ENCODE peak calls at places on chromosomes 4 and X, in five cellular contexts. U is neuronal stem cell, D is H9, M is IMR-90, W is trophoblast cell. C is an unnamed sample.

GRCh38 chr4:122827899-122828601 is 1.4 kb downstream of the FGF2 start:
- DNase-seq in U (peak), D (peak), M (peak), W (peak), C (peak)

GRCh38 chrX:40573763-40574162 is 7.0 kb upstream of the ATP6AP2 start:
- DNase-seq in U (no peak), D (peak), M (peak), W (peak), C (peak)

GRCh38 chrX:97629597-97629985 is 745.9 kb downstream of the RPA4 start:
- DNase-seq in U (no peak), D (no peak), M (no peak), W (no peak), C (no peak)

GRCh38 chr4:129240816-129241215 is 144.9 kb downstream of the C4orf33 start:
- DNase-seq in U (no peak), D (no peak), M (no peak), W (no peak), C (no peak)

GRCh38 chr4:121827851-121828250 is 4.2 kb upstream of the CCNA2 start:
- DNase-seq in U (no peak), D (no peak), M (peak), W (peak), C (no peak)

GRCh38 chr4:156945532-156945931 is 26.1 kb downstream of the PDGFC start:
- DNase-seq in U (no peak), D (no peak), M (no peak), W (no peak), C (no peak)

GRCh38 chr4:2583517-2583916 is 47.1 kb downstream of the FAM193A start:
- DNase-seq in U (no peak), D (no peak), M (peak), W (peak), C (no peak)

GRCh38 chrX:112677167-112677566 is 2.6 kb downstream of the LHFPL1 start:
- DNase-seq in U (no peak), D (no peak), M (peak), W (no peak), C (no peak)

GRCh38 chr4:56206258-56206657 is 181.0 kb downstream of the AASDH start:
- DNase-seq in U (no peak), D (no peak), M (no peak), W (no peak), C (no peak)

GRCh38 chrX:2498781-2499302 is 1.9 kb downstream of the DHRSX start:
- DNase-seq in U (no peak), D (no peak), M (peak), W (peak), C (peak)

DNA sequence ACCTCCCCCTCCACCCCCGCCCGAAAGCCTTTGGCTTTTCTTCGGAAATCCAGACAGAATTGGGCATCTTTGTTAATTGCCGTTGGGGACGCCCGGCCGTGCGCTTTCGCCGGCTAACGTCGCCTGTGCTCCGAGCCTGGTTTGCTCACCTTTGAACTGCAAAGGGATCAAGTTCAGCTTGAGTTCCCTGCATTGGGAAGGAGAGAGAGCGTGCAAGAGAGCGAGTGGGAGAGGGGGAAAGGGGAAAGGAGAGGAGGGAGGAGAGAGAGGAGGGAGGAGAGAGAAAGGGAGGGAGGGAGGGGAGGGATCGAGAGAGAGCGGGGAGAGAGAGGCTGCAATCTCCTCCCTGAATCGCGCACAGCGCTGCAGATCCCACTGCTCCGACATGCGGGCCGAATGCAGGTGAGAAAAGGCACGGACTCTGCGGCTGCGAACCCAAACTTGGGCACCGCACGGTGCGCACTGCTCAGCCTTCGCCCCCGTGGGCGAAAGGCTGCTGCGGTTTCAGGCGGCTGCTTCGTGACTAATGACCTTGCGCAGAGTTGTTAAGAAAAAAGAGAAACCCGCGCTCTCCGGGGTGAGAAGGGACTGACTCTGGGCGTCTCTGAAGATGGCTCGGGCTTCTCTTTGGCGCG is at the start of gene PCDH7:
- DNase-seq in U (peak), D (peak), M (peak), W (peak), C (peak)
- H2BK120ac ChIP-seq in U (no peak), D (no peak), M (peak), W (peak), C (no peak)

GRCh38 chr4:6900956-6901355 is 8.7 kb upstream of the TBC1D14 start:
- DNase-seq in U (no peak), D (no peak), M (no peak), W (no peak), C (no peak)
- H2BK120ac ChIP-seq in U (no peak), D (no peak), M (no peak), W (no peak), C (no peak)

GRCh38 chr4:9685692-9686091 is 95.7 kb upstream of the DRD5 start:
- DNase-seq in U (no peak), D (no peak), M (no peak), W (no peak), C (no peak)

DNA sequence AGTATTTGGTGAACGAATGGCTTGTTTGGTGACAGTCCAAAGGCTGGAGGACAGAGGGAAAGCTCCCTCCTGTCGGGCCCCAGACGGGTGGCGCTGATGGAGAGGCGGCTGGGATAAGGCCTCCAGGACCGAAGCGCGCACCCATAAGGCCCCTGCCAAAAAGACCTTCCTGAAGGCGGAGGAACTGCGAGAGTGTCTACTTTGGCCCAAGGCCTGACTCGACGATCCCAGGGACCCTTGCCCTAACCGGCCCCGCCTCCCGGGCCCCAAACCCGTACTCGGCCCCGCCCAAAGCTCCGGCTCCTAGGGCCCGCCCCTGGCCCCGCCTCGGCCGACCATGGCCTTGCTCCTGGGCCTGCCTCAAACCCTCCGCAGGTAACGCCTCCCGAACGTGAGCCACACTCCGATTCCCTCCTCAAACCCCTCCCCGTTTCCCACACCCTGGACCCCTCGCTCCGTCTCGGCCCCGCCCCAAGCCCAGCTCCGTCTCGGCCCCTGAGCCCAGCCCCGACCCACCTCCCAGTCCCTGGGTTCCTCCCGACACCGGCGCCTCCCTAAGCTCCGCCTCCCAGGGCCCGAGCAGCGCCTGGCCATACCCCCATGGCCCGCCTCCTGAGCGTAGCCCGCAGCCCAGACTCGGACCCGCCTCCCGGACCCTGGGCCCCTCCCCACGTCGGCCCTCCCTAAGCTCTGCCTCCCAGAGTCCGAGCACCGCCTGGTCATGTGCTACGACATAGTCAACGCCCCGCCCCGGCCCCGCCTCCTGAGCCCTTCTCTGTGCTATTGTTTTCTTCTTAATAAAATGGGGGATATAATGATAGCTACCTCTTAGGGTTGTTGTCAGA is 90.0 kb upstream of the DRD5 start:
- DNase-seq in U (peak), D (peak), M (peak), W (peak), C (peak)
- H2BK120ac ChIP-seq in U (no peak), D (no peak), M (no peak), W (peak), C (no peak)

GRCh38 chr4:88591787-88592599 is at the start of gene HERC3:
- DNase-seq in U (peak), D (peak), M (peak), W (peak), C (peak)
- H2BK120ac ChIP-seq in U (no peak), D (no peak), M (peak), W (no peak), C (no peak)

C was measured in mesendoderm.